ENCODE peak calls at places on chromosomes 12 and 14, in ten cellular contexts. H is HepG2, U is H54, X is stomach, T is upper lobe of left lung, J is heart left ventricle, D is body of pancreas, P is gastrocnemius medialis, Z is IMR-90, W is Peyer's patch. L is an unnamed sample.

GRCh38 chr14:104950021-104950420 is 25.3 kb downstream of the PLD4 start:
- DNase-seq in H (no peak), U (no peak), X (no peak), T (no peak), J (no peak), D (no peak), P (no peak), Z (no peak), W (no peak), L (no peak)

GRCh38 chr14:89167705-89168104 is 249.3 kb downstream of the FOXN3 start:
- DNase-seq in H (no peak), U (no peak), X (no peak), T (no peak), J (no peak), D (no peak), P (no peak), Z (no peak), W (no peak), L (no peak)

GRCh38 chr12:18476866-18477265 is 215.5 kb downstream of the PIK3C2G start:
- DNase-seq in H (no peak), U (no peak), X (no peak), T (no peak), J (no peak), D (no peak), P (no peak), Z (no peak), W (no peak), L (no peak)

GRCh38 chr12:114764516-114764915 is 80.5 kb upstream of the TBX3 start:
- DNase-seq in H (peak), U (no peak), X (no peak), T (no peak), J (no peak), D (no peak), P (no peak), Z (peak), W (no peak), L (no peak)

GRCh38 chr12:111347891-111348644 is 20.8 kb downstream of the PHETA1 start:
- DNase-seq in H (no peak), U (no peak), X (no peak), T (no peak), J (no peak), D (no peak), P (no peak), Z (no peak), W (no peak), L (no peak)

GRCh38 chr12:130121246-130122005 is 40.8 kb upstream of the FZD10 start:
- DNase-seq in H (no peak), U (no peak), X (no peak), T (no peak), J (no peak), D (no peak), P (no peak), Z (no peak), W (no peak), L (no peak)

GRCh38 chr14:85437143-85437542 is 92.8 kb upstream of the FLRT2 start:
- DNase-seq in H (peak), U (no peak), X (no peak), T (no peak), J (no peak), D (peak), P (no peak), Z (peak), W (no peak), L (no peak)

GRCh38 chr14:104472536-104473243 is 106.9 kb upstream of the C14orf180 start:
- DNase-seq in H (no peak), U (no peak), X (no peak), T (peak), J (no peak), D (no peak), P (no peak), Z (no peak), W (no peak), L (no peak)

GRCh38 chr14:95664046-95664445 is 22.2 kb upstream of the TCL1B start:
- DNase-seq in H (no peak), U (no peak), X (peak), T (no peak), J (no peak), D (peak), P (no peak), Z (no peak), W (no peak), L (no peak)

GRCh38 chr12:5733136-5733755 is 211.8 kb downstream of the ANO2 start:
- DNase-seq in H (no peak), U (no peak), X (peak), T (no peak), J (no peak), D (peak), P (no peak), Z (peak), W (no peak), L (no peak)

DNA sequence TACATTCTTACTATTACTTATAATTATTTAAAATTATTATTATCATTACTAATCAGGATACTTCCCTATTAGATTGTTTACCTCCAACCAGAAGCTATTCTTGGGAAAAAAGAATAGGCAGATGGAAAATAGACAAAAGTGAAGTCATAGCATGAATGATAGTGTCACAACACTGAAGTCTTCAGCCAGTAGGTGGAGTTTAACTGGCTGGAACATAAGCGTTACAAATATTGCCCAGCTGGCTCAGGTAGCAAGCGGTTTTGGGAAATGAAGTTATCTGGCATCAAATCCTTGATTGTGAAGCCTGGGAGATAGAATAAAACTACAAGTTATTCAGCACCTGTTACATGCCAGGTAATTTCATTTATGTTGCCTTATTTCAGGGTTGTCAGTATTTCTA is 762.9 kb downstream of the C12orf50 start:
- DNase-seq in H (peak), U (no peak), X (no peak), T (no peak), J (no peak), D (no peak), P (no peak), Z (no peak), W (no peak), L (no peak)
- TF ChIP-seq POLR2A in H (no peak), U (no peak), X (no peak), T (no peak), J (no peak), D (no peak), P (no peak), Z (no peak), W (no peak), L (no peak)

DNA sequence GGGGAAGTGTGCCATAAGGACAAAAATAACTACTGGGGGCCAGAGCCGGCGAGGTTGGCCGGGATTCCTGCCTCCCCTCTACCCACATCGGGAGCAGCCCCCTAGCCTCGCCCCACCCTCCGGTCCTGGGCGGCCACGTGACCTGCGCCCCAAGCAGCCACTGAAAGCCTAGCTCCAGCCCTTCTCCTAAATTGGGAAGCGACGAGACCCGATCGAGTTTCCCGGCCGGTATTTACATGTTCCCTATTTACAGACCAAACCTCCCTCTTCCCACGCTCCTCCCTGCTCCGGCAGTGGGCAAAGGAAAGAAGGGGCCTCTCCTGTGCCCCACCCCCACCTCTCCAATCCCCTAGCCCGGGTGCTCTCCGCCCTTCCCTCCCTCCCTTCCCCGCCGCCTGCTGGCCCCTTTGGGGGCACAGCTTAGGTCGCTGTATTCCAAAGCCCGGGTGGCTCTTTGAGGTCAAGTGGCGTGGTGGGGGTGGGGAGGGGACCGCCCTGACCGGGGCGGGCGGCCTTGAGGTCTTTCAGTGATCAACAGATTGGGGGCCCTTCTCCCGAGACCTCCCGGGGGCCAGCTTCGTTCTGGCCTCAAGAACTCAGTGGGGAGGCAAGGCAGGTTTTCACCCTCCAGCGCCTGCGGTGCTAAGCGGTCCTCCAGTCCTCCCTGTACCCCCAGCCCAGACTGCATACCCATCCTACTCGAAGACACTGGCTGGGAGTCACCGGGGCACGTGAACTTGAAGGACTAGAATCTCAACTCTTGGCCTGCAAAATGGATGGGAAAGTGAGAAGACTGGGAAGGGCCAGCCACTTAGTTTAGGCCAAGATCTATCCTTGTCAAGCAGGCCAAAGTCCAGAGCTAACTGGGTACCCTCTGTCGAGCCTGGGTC is 6.3 kb upstream of the CTDSP2 start:
- DNase-seq in H (peak), U (no peak), X (no peak), T (peak), J (peak), D (peak), P (peak), Z (no peak), W (no peak), L (peak)
- TF ChIP-seq POLR2A in H (no peak), U (no peak), X (no peak), T (no peak), J (no peak), D (no peak), P (peak), Z (no peak), W (no peak), L (no peak)

GRCh38 chr12:9756174-9756573 is 4.5 kb downstream of the CD69 start:
- DNase-seq in H (no peak), U (no peak), X (no peak), T (no peak), J (no peak), D (no peak), P (no peak), Z (no peak), W (no peak), L (no peak)
- TF ChIP-seq POLR2A in H (no peak), U (no peak), X (no peak), T (no peak), J (no peak), D (no peak), P (no peak), Z (no peak), W (no peak), L (peak)

DNA sequence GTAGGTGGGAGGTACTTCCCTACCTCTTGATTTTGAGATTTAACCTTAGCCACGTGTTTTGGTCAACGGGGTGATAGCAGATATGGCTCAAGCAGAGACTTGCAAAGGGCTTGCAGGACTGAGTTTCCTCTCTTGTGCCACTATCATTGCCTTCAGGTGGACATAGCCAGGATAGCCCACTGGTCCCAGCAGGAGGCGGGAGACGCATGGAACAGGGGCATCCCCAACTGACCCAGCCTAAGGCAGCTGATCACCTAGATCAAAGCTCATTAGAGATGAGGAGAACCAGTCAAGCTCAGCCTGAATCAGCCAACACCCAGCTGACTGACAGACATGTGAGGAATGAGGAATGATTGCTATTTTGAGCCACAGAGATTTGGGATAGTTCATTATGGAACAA is 49.6 kb downstream of the CALM1 start:
- DNase-seq in H (no peak), U (no peak), X (no peak), T (no peak), J (no peak), D (no peak), P (no peak), Z (no peak), W (no peak), L (no peak)
- TF ChIP-seq POLR2A in H (no peak), U (no peak), X (no peak), T (no peak), J (no peak), D (no peak), P (no peak), Z (no peak), W (no peak), L (no peak)

GRCh38 chr14:63418020-63418419 is 99.3 kb upstream of the GPHB5 start:
- DNase-seq in H (no peak), U (no peak), X (no peak), T (no peak), J (no peak), D (no peak), P (no peak), Z (no peak), W (no peak), L (no peak)

GRCh38 chr14:63426838-63427237 is 108.1 kb upstream of the GPHB5 start:
- DNase-seq in H (no peak), U (no peak), X (no peak), T (no peak), J (no peak), D (no peak), P (no peak), Z (no peak), W (no peak), L (no peak)

GRCh38 chr14:63421226-63421625 is 102.5 kb upstream of the GPHB5 start:
- DNase-seq in H (no peak), U (no peak), X (no peak), T (no peak), J (no peak), D (no peak), P (no peak), Z (no peak), W (no peak), L (no peak)

GRCh38 chr14:63421919-63422318 is 103.2 kb upstream of the GPHB5 start:
- DNase-seq in H (no peak), U (no peak), X (no peak), T (no peak), J (no peak), D (no peak), P (no peak), Z (no peak), W (no peak), L (no peak)

DNA sequence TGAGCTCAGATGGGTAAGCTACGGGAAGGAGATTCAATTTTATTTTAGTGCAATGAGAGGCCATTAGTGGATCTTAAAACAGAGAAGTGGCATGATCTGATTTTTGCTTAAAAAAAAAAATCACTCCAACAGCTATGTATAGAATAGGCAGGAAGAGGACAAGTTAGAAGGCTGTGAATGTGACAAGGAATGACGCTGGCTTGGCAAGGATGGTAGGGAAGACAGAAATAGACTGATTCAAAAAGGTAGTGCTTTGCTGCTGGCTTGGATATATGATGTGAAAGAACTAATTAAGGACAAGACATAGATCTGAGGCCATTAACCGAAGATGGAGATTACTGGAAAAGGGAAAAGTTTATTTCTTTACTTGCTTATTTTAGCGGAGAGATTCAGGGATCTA is 105.2 kb upstream of the GPHB5 start:
- DNase-seq in H (no peak), U (no peak), X (no peak), T (no peak), J (peak), D (no peak), P (no peak), Z (no peak), W (no peak), L (no peak)
- TF ChIP-seq POLR2A in H (no peak), U (no peak), X (no peak), T (no peak), J (no peak), D (no peak), P (no peak), Z (no peak), W (no peak), L (no peak)